ENCODE peak calls at places on chromosome 14, in eight cellular contexts. H is upper lobe of right lung, E is neural progenitor cell, N is HCT116, K is ovary, D is PC-3, J is tibial artery, P is lung. F is an unnamed sample. For H3K36me3, the result is how much of the 10 kb centered on the place peaks cover.

GRCh38 chr14:20035938-20036337 is at the start of gene OR4K13:
- DNase-seq in H (no peak), E (no peak), N (no peak), K (no peak), D (no peak), J (no peak), P (no peak), F (no peak)

GRCh38 chr14:22184157-22185025 is 404.6 kb downstream of the DAD1 start:
- DNase-seq in H (no peak), E (no peak), N (no peak), K (no peak), D (peak), J (no peak), P (no peak), F (no peak)

GRCh38 chr14:100085451-100085850 is 20.2 kb downstream of the EVL start:
- DNase-seq in H (no peak), E (no peak), N (no peak), K (no peak), D (no peak), J (no peak), P (no peak), F (no peak)

GRCh38 chr14:104211242-104211641 is 72.9 kb downstream of the KIF26A start:
- DNase-seq in H (no peak), E (no peak), N (no peak), K (no peak), D (no peak), J (no peak), P (no peak), F (no peak)

GRCh38 chr14:37545174-37545573 is 49.9 kb downstream of the FOXA1 start:
- DNase-seq in H (no peak), E (no peak), N (no peak), K (no peak), D (no peak), J (no peak), P (no peak), F (no peak)

GRCh38 chr14:36817071-36817930 is 155.6 kb downstream of the PAX9 start:
- DNase-seq in H (no peak), E (no peak), N (no peak), K (no peak), D (no peak), J (no peak), P (no peak), F (no peak)

GRCh38 chr14:61281911-61282310 is 773 bp upstream of the TMEM30B start:
- DNase-seq in H (no peak), E (no peak), N (no peak), K (no peak), D (no peak), J (no peak), P (no peak), F (no peak)

GRCh38 chr14:81275995-81276698 is 55.4 kb upstream of the GTF2A1 start:
- DNase-seq in H (no peak), E (no peak), N (no peak), K (no peak), D (peak), J (no peak), P (no peak), F (no peak)

GRCh38 chr14:61503167-61503801 is 181.9 kb downstream of the PRKCH start:
- DNase-seq in H (no peak), E (no peak), N (no peak), K (no peak), D (no peak), J (no peak), P (no peak), F (no peak)

GRCh38 chr14:67609642-67610310 is 9.7 kb upstream of the PIGH start:
- DNase-seq in H (no peak), E (no peak), N (no peak), K (no peak), D (no peak), J (no peak), P (no peak), F (no peak)

GRCh38 chr14:100239200-100239839 is 376 bp downstream of the YY1 start:
- DNase-seq in H (peak), E (no peak), N (no peak), K (peak), D (no peak), J (no peak), P (peak), F (peak)

GRCh38 chr14:53027031-53027430 is 76.2 kb upstream of the FERMT2 start:
- DNase-seq in H (no peak), E (no peak), N (no peak), K (no peak), D (no peak), J (no peak), P (no peak), F (no peak)

GRCh38 chr14:73500360-73500759 is 9.6 kb downstream of the RIOX1 start:
- DNase-seq in H (no peak), E (no peak), N (peak), K (no peak), D (peak), J (no peak), P (no peak), F (no peak)

GRCh38 chr14:95402612-95403011 is 82.9 kb upstream of the CLMN start:
- DNase-seq in H (no peak), E (no peak), N (no peak), K (no peak), D (no peak), J (no peak), P (no peak), F (no peak)

GRCh38 chr14:35855886-35856481 is 29.8 kb downstream of the BRMS1L start:
- DNase-seq in H (no peak), E (no peak), N (no peak), K (no peak), D (no peak), J (no peak), P (no peak), F (no peak)

GRCh38 chr14:25411933-25412757 is 362.2 kb upstream of the STXBP6 start:
- DNase-seq in H (no peak), E (peak), N (no peak), K (no peak), D (peak), J (no peak), P (no peak), F (no peak)

GRCh38 chr14:61536661-61537566 is 158.4 kb upstream of the HIF1A start:
- DNase-seq in H (no peak), E (no peak), N (no peak), K (no peak), D (no peak), J (no peak), P (no peak), F (no peak)

GRCh38 chr14:25537846-25538455 is 488.0 kb upstream of the STXBP6 start:
- DNase-seq in H (no peak), E (peak), N (no peak), K (no peak), D (peak), J (no peak), P (no peak), F (peak)

GRCh38 chr14:105069887-105070759 is 4.9 kb upstream of the GPR132 start:
- DNase-seq in H (peak), E (no peak), N (no peak), K (no peak), D (no peak), J (peak), P (no peak), F (no peak)

GRCh38 chr14:74647061-74647833 is 35.2 kb upstream of the LTBP2 start:
- DNase-seq in H (no peak), E (no peak), N (no peak), K (no peak), D (no peak), J (peak), P (no peak), F (no peak)

GRCh38 chr14:83994020-83994419 is 1535.9 kb upstream of the FLRT2 start:
- DNase-seq in H (no peak), E (no peak), N (no peak), K (no peak), D (no peak), J (no peak), P (no peak), F (no peak)

GRCh38 chr14:32230695-32231280 is 27.7 kb upstream of the RNU6-8 start:
- DNase-seq in H (no peak), E (no peak), N (no peak), K (no peak), D (peak), J (no peak), P (no peak), F (no peak)

GRCh38 chr14:32230181-32230580 is 27.1 kb upstream of the RNU6-8 start:
- DNase-seq in H (no peak), E (no peak), N (no peak), K (no peak), D (peak), J (no peak), P (no peak), F (no peak)

GRCh38 chr14:32225378-32225920 is 22.4 kb upstream of the RNU6-8 start:
- DNase-seq in H (no peak), E (peak), N (no peak), K (no peak), D (no peak), J (no peak), P (no peak), F (no peak)

GRCh38 chr14:32226051-32226450 is 23.0 kb upstream of the RNU6-8 start:
- DNase-seq in H (no peak), E (no peak), N (no peak), K (no peak), D (no peak), J (no peak), P (no peak), F (no peak)

DNA sequence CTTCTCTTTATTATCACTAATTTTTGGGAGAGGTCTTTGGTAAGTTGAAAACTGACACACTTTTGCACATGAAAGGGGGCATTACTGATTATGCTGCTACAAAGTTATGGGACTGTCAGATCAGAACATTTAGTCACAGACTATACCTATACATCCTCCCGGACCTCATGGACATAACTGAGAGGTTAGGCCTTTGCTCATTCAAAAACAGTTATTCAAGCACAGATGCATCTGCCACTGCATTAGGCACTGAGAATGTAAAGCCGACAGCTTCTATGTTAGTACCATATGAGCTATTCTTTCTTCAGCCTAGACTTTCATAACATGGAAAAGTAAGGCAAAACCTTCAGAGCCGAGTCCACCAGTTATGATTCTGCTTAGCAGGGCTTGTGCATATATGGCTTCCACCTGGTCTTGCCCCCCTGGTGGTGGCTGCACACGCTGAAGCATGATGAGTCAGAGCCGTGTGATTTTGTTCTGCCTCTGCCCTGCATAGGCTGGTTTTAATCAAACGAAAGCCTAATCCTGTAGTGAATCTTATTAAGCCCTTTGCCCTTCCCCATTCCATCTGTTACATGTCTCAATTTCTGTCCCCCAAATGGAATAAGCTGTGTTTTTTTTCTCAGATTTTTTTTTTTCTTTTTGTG is 21.8 kb upstream of the RNU6-8 start:
- DNase-seq in H (no peak), E (peak), N (no peak), K (peak), D (peak), J (peak), P (no peak), F (no peak)
- TF ChIP-seq CTCF in H (peak), E (peak), N (peak), K (no peak), D (peak), J (peak), P (no peak), F (peak)

DNA sequence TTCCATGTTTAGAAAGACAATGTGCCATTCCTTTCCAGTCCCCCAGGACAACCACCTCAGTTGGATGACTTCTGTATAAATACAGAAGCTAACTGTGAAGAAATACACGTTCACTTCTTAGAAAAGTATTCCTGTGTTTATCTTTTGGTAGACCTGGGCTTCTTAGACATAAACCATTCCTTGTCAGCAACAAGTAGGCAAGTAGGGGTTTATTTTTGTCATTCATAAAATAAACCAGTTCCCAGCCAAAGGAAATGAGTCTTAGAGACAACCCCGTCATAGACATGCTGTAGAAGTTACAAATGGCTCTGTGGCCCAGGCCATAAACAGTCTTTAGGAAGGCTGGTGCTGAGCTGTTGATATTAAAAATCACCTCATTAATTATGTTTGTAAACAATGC is 243.2 kb downstream of the SPTSSA start:
- DNase-seq in H (no peak), E (no peak), N (no peak), K (no peak), D (no peak), J (no peak), P (no peak), F (no peak)
- H3K27ac ChIP-seq in H (no peak), E (no peak), N (no peak), K (no peak), D (no peak), J (no peak), P (no peak), F (peak)

GRCh38 chr14:90405101-90405500 is 8.3 kb downstream of the CALM1 start:
- DNase-seq in H (no peak), E (no peak), N (no peak), K (no peak), D (no peak), J (no peak), P (no peak), F (no peak)

GRCh38 chr14:90405755-90406154 is 8.9 kb downstream of the CALM1 start:
- DNase-seq in H (no peak), E (no peak), N (no peak), K (no peak), D (no peak), J (no peak), P (no peak), F (no peak)

GRCh38 chr14:90400904-90401561 is 4.2 kb downstream of the CALM1 start:
- DNase-seq in H (no peak), E (no peak), N (no peak), K (no peak), D (no peak), J (no peak), P (no peak), F (no peak)

GRCh38 chr14:90402009-90402408 is 5.2 kb downstream of the CALM1 start:
- DNase-seq in H (no peak), E (no peak), N (no peak), K (no peak), D (no peak), J (no peak), P (no peak), F (no peak)

DNA sequence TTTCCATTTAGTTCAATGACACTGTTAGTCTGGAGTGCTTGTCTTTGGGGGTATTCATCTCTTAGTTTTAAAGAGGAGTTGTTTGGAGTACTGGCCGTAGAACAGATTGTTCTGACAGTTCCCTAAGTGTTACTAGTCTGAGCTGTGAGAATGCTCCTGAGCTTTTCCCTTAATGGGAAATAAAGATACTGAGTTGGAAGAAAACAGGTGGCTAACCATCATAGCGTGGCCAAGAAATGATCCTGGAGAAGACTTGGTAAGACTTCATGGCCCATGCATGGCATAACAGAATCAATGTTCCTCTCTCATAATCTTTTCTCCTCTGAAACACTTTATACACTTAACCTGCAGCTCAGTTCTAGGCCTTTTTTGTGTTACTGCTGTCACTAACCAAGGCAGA is 6.2 kb downstream of the CALM1 start:
- DNase-seq in H (no peak), E (no peak), N (no peak), K (no peak), D (no peak), J (no peak), P (no peak), F (no peak)
- H3K36me3 ChIP-seq in H (half or more), E (under half), N (half or more), K (under half), D (half or more), J (half or more), P (half or more), F (half or more)

GRCh38 chr14:101961746-101962502 is 2.4 kb upstream of the DYNC1H1 start:
- DNase-seq in H (no peak), E (no peak), N (no peak), K (no peak), D (no peak), J (peak), P (no peak), F (no peak)
- TF ChIP-seq CTCF in H (no peak), E (no peak), N (no peak), K (no peak), D (no peak), J (no peak), P (no peak), F (no peak)

F was measured in transverse colon.